ENCODE peak calls at places on chromosome 10, in ten cellular contexts. One of them, this sample, is unnamed.
A peak's percentile ranks its signal among the peaks of the same experiment; 100 is the strongest.

GRCh38 chr10:51171946-51172345 is 97.7 kb downstream of the PRKG1 start:
- DNase-seq in lower lobe of right lung: no peak
- DNase-seq in tibial nerve: no peak
- DNase-seq in colonic mucosa: no peak
- DNase-seq in Peyer's patch: no peak
- DNase-seq in osteoblast: no peak
- DNase-seq in PC-3: peak; percentile 85
- DNase-seq in CD8-positive, alpha-beta memory T cell: no peak
- DNase-seq in ascending aorta: no peak
- DNase-seq in foreskin keratinocyte: no peak
- DNase-seq in this sample: no peak

GRCh38 chr10:57874810-57875209 is 392.9 kb downstream of the IPMK start:
- DNase-seq in tibial nerve: no peak
- DNase-seq in colonic mucosa: no peak
- DNase-seq in PC-3: no peak
- DNase-seq in lower lobe of right lung: no peak
- DNase-seq in foreskin keratinocyte: no peak
- DNase-seq in ascending aorta: no peak
- DNase-seq in CD8-positive, alpha-beta memory T cell: no peak
- DNase-seq in Peyer's patch: no peak
- DNase-seq in osteoblast: no peak
- DNase-seq in this sample: no peak

GRCh38 chr10:108036298-108036697 is 871.8 kb upstream of the SORCS1 start:
- DNase-seq in foreskin keratinocyte: no peak
- DNase-seq in PC-3: no peak
- DNase-seq in colonic mucosa: no peak
- DNase-seq in osteoblast: no peak
- DNase-seq in tibial nerve: no peak
- DNase-seq in ascending aorta: no peak
- DNase-seq in Peyer's patch: no peak
- DNase-seq in lower lobe of right lung: no peak
- DNase-seq in CD8-positive, alpha-beta memory T cell: no peak
- DNase-seq in this sample: no peak

GRCh38 chr10:59283456-59284082 is 78.8 kb downstream of the FAM13C start:
- DNase-seq in ascending aorta: no peak
- DNase-seq in lower lobe of right lung: no peak
- DNase-seq in CD8-positive, alpha-beta memory T cell: no peak
- DNase-seq in tibial nerve: no peak
- DNase-seq in colonic mucosa: no peak
- DNase-seq in osteoblast: no peak
- DNase-seq in PC-3: peak; percentile 46
- DNase-seq in foreskin keratinocyte: peak; percentile 84
- DNase-seq in Peyer's patch: no peak
- DNase-seq in this sample: no peak

GRCh38 chr10:12614390-12615003 is 265.1 kb downstream of the CAMK1D start:
- DNase-seq in tibial nerve: no peak
- DNase-seq in colonic mucosa: no peak
- DNase-seq in ascending aorta: no peak
- DNase-seq in lower lobe of right lung: no peak
- DNase-seq in CD8-positive, alpha-beta memory T cell: no peak
- DNase-seq in foreskin keratinocyte: no peak
- DNase-seq in PC-3: no peak
- DNase-seq in Peyer's patch: no peak
- DNase-seq in osteoblast: no peak
- DNase-seq in this sample: no peak

GRCh38 chr10:1057106-1057657 is 997 bp downstream of the WDR37 start:
- DNase-seq in tibial nerve: no peak
- DNase-seq in colonic mucosa: no peak
- DNase-seq in lower lobe of right lung: no peak
- DNase-seq in foreskin keratinocyte: no peak
- DNase-seq in CD8-positive, alpha-beta memory T cell: no peak
- DNase-seq in Peyer's patch: no peak
- DNase-seq in ascending aorta: no peak
- DNase-seq in PC-3: no peak
- DNase-seq in osteoblast: no peak
- DNase-seq in this sample: no peak

GRCh38 chr10:113305871-113306270 is 247.0 kb upstream of the HABP2 start:
- DNase-seq in colonic mucosa: no peak
- DNase-seq in Peyer's patch: no peak
- DNase-seq in lower lobe of right lung: no peak
- DNase-seq in foreskin keratinocyte: peak; percentile 6
- DNase-seq in tibial nerve: no peak
- DNase-seq in CD8-positive, alpha-beta memory T cell: no peak
- DNase-seq in PC-3: no peak
- DNase-seq in osteoblast: no peak
- DNase-seq in ascending aorta: no peak
- DNase-seq in this sample: no peak

GRCh38 chr10:12949248-12949647 is 52.3 kb downstream of the CCDC3 start:
- DNase-seq in CD8-positive, alpha-beta memory T cell: no peak
- DNase-seq in foreskin keratinocyte: no peak
- DNase-seq in colonic mucosa: no peak
- DNase-seq in ascending aorta: no peak
- DNase-seq in tibial nerve: no peak
- DNase-seq in osteoblast: no peak
- DNase-seq in Peyer's patch: no peak
- DNase-seq in lower lobe of right lung: no peak
- DNase-seq in PC-3: no peak
- DNase-seq in this sample: no peak

DNA sequence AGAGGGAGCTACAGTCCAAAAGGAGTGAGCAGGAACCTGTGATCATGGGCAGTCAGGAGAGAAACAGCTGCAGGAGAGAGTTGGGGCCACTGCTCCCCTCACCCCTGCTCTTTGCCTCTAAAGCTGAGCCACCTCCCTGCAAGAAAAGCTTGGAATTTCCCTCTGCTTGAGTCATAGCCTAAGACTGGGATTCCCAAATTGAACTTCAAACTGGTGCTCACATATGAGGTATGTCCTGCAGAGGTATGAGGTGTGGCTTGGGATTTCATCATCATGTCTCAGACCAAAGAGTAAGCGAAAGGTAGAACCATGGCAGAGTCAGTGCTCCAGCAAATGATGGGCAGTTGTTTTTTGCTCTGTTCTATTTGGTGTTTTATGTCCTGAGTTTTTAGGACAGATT is 237.1 kb upstream of the NRP1 start:
- DNase-seq in foreskin keratinocyte: peak; percentile 94
- DNase-seq in osteoblast: no peak
- DNase-seq in colonic mucosa: no peak
- DNase-seq in tibial nerve: no peak
- DNase-seq in lower lobe of right lung: no peak
- DNase-seq in PC-3: peak; percentile 86
- DNase-seq in CD8-positive, alpha-beta memory T cell: no peak
- DNase-seq in Peyer's patch: no peak
- DNase-seq in ascending aorta: no peak
- DNase-seq in this sample: no peak
- H3K4me1 ChIP-seq in foreskin keratinocyte: peaks cover 10% of the 10 kb centered on the region
- H3K4me1 ChIP-seq in osteoblast: no peaks in the 10 kb centered on the region
- H3K4me1 ChIP-seq in colonic mucosa: no peaks in the 10 kb centered on the region
- H3K4me1 ChIP-seq in tibial nerve: no peaks in the 10 kb centered on the region
- H3K4me1 ChIP-seq in lower lobe of right lung: no peaks in the 10 kb centered on the region
- H3K4me1 ChIP-seq in PC-3: peaks cover 8% of the 10 kb centered on the region
- H3K4me1 ChIP-seq in CD8-positive, alpha-beta memory T cell: no peaks in the 10 kb centered on the region
- H3K4me1 ChIP-seq in Peyer's patch: no peaks in the 10 kb centered on the region
- H3K4me1 ChIP-seq in ascending aorta: no peaks in the 10 kb centered on the region
- H3K4me1 ChIP-seq in this sample: no peaks in the 10 kb centered on the region

GRCh38 chr10:32939296-32940111 is 18.5 kb downstream of the ITGB1 start:
- DNase-seq in foreskin keratinocyte: no peak
- DNase-seq in tibial nerve: no peak
- DNase-seq in lower lobe of right lung: no peak
- DNase-seq in Peyer's patch: no peak
- DNase-seq in osteoblast: no peak
- DNase-seq in ascending aorta: no peak
- DNase-seq in colonic mucosa: no peak
- DNase-seq in CD8-positive, alpha-beta memory T cell: no peak
- DNase-seq in PC-3: peak; percentile 93
- DNase-seq in this sample: no peak

GRCh38 chr10:32941357-32941756 is 16.7 kb downstream of the ITGB1 start:
- DNase-seq in ascending aorta: no peak
- DNase-seq in osteoblast: no peak
- DNase-seq in lower lobe of right lung: no peak
- DNase-seq in tibial nerve: no peak
- DNase-seq in colonic mucosa: no peak
- DNase-seq in CD8-positive, alpha-beta memory T cell: no peak
- DNase-seq in Peyer's patch: no peak
- DNase-seq in foreskin keratinocyte: no peak
- DNase-seq in PC-3: no peak
- DNase-seq in this sample: no peak

GRCh38 chr10:32942081-32942480 is 15.9 kb downstream of the ITGB1 start:
- DNase-seq in lower lobe of right lung: no peak
- DNase-seq in ascending aorta: no peak
- DNase-seq in colonic mucosa: no peak
- DNase-seq in Peyer's patch: no peak
- DNase-seq in PC-3: no peak
- DNase-seq in osteoblast: peak; percentile 45
- DNase-seq in CD8-positive, alpha-beta memory T cell: no peak
- DNase-seq in foreskin keratinocyte: no peak
- DNase-seq in tibial nerve: no peak
- DNase-seq in this sample: no peak

GRCh38 chr10:32938554-32939061 is 19.4 kb downstream of the ITGB1 start:
- DNase-seq in PC-3: no peak
- DNase-seq in lower lobe of right lung: no peak
- DNase-seq in osteoblast: peak; percentile 56
- DNase-seq in CD8-positive, alpha-beta memory T cell: no peak
- DNase-seq in Peyer's patch: no peak
- DNase-seq in tibial nerve: no peak
- DNase-seq in ascending aorta: no peak
- DNase-seq in foreskin keratinocyte: no peak
- DNase-seq in colonic mucosa: peak; percentile 60
- DNase-seq in this sample: no peak

DNA sequence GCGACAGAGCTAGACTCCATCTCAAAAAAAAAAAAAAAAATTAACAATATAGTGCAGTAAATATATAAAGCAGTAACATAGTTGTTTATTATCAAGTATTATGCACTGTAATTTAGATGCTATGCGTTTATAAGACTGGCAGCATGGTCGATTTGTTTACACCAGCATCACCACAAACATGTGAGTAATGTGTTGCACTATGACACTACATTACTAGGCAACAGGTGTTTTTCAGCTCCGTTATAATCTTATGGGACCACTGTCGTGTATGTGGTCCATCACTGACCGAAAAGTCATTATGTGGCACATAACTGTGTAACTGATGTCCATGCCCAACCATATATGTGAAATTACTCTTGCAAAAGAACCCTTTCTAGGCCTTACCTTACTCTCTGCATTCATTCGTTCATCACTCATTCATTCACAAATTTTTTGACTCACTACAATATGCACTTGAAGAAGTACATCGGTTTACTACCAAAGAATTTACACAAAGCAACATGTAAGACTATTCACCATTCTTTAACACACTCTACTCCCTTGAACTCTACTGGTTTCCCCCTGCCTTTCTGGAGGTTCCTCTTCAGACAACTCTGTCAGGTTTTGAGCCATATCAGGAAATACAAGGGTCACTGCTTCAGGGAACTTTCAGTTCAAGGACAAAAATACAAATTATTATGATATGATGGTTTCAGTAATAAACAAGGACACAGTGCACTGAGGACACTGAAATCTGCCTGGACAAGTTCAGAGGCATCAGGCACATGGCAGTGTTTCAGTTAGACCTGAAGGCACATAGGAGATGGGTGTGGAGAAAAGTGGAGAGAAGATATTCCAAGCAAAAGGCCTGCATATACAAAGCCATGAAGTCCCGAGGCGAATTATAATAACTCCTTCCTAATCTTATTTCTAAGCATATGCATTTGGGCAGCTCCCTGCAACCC is 17.4 kb downstream of the ITGB1 start:
- DNase-seq in colonic mucosa: no peak
- DNase-seq in lower lobe of right lung: no peak
- DNase-seq in osteoblast: peak; percentile 55
- DNase-seq in CD8-positive, alpha-beta memory T cell: no peak
- DNase-seq in tibial nerve: no peak
- DNase-seq in PC-3: no peak
- DNase-seq in ascending aorta: no peak
- DNase-seq in foreskin keratinocyte: no peak
- DNase-seq in Peyer's patch: no peak
- DNase-seq in this sample: no peak
- H3K4me1 ChIP-seq in colonic mucosa: peaks cover 9% of the 10 kb centered on the region
- H3K4me1 ChIP-seq in lower lobe of right lung: peaks cover 83% of the 10 kb centered on the region
- H3K4me1 ChIP-seq in osteoblast: peaks cover 69% of the 10 kb centered on the region
- H3K4me1 ChIP-seq in CD8-positive, alpha-beta memory T cell: peaks cover 38% of the 10 kb centered on the region
- H3K4me1 ChIP-seq in tibial nerve: peaks cover 46% of the 10 kb centered on the region
- H3K4me1 ChIP-seq in PC-3: peaks cover 51% of the 10 kb centered on the region
- H3K4me1 ChIP-seq in ascending aorta: peaks cover 24% of the 10 kb centered on the region
- H3K4me1 ChIP-seq in foreskin keratinocyte: peaks cover 76% of the 10 kb centered on the region
- H3K4me1 ChIP-seq in Peyer's patch: peaks cover 3% of the 10 kb centered on the region
- H3K4me1 ChIP-seq in this sample: peaks cover 92% of the 10 kb centered on the region

DNA sequence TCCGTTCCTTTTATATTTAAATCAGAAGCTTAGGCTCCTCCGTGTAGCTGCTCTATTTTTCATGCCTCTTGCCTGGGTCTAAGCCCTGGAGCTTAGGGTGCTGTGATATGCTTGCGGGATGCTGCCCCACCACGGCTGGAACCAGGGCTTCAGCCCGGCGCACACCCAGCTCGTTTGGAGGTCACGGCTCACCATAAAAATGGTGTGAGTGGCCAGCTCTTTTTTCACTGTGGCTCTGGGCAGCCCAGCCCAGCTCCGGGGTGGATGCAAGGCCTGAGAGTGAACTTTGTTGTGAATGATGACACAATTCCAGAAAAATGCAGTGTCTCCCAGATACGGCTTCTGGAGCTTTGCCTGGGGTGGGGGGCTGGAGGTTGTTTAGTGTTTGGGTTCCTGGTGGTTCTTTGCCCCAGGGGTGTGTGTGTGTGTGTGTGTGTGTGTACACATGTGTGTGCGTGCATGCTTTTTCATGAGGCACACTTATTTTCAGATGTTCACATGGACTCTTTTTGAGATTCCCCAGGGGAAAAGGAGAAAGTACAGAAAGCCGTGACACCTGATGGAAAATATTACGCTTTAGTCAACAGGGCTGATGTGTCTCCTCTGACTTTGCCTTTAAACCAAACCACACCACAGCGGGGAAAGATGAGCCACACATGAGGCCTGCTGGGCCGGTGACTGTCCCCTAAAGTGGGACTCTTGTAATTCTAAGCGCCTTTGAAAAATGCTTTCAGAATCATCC is 46.2 kb downstream of the GRK5 start:
- DNase-seq in ascending aorta: peak; percentile 90
- DNase-seq in tibial nerve: peak; percentile 77
- DNase-seq in colonic mucosa: peak; percentile 40
- DNase-seq in Peyer's patch: peak; percentile 61
- DNase-seq in lower lobe of right lung: no peak
- DNase-seq in CD8-positive, alpha-beta memory T cell: no peak
- DNase-seq in osteoblast: peak; percentile 97
- DNase-seq in foreskin keratinocyte: peak; percentile 80
- DNase-seq in PC-3: peak; percentile 87
- DNase-seq in this sample: no peak
- H3K4me1 ChIP-seq in ascending aorta: peaks cover 27% of the 10 kb centered on the region
- H3K4me1 ChIP-seq in tibial nerve: peaks cover 67% of the 10 kb centered on the region
- H3K4me1 ChIP-seq in colonic mucosa: no peaks in the 10 kb centered on the region
- H3K4me1 ChIP-seq in Peyer's patch: no peaks in the 10 kb centered on the region
- H3K4me1 ChIP-seq in lower lobe of right lung: peaks cover 68% of the 10 kb centered on the region
- H3K4me1 ChIP-seq in CD8-positive, alpha-beta memory T cell: no peaks in the 10 kb centered on the region
- H3K4me1 ChIP-seq in osteoblast: peaks cover 39% of the 10 kb centered on the region
- H3K4me1 ChIP-seq in foreskin keratinocyte: peaks cover 17% of the 10 kb centered on the region
- H3K4me1 ChIP-seq in PC-3: peaks cover 51% of the 10 kb centered on the region
- H3K4me1 ChIP-seq in this sample: no peaks in the 10 kb centered on the region

DNA sequence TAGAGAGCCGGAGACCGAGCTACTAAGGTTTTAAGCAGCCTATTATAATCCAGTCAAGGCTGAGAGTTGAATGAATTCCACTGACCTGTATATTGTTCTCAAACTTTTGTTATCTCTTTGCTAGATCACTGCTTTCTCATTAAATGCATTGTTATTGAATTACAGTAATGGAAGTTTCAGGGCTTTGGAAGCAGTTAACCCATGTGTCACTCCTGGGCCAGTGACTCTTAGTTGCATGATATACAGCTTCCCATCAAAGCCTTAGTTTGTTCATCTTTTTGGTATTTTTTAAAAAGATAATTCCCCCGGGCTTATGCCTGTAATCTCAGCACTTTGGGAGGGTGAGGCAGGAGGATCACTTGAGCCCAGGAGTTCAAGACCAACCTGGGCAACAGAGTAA is 55.4 kb upstream of the KIAA1217 start:
- DNase-seq in tibial nerve: no peak
- DNase-seq in lower lobe of right lung: no peak
- DNase-seq in Peyer's patch: no peak
- DNase-seq in colonic mucosa: no peak
- DNase-seq in osteoblast: no peak
- DNase-seq in CD8-positive, alpha-beta memory T cell: no peak
- DNase-seq in ascending aorta: no peak
- DNase-seq in PC-3: no peak
- DNase-seq in foreskin keratinocyte: peak; percentile 16
- DNase-seq in this sample: no peak
- H3K4me1 ChIP-seq in tibial nerve: no peaks in the 10 kb centered on the region
- H3K4me1 ChIP-seq in lower lobe of right lung: no peaks in the 10 kb centered on the region
- H3K4me1 ChIP-seq in Peyer's patch: no peaks in the 10 kb centered on the region
- H3K4me1 ChIP-seq in colonic mucosa: no peaks in the 10 kb centered on the region
- H3K4me1 ChIP-seq in osteoblast: no peaks in the 10 kb centered on the region
- H3K4me1 ChIP-seq in CD8-positive, alpha-beta memory T cell: no peaks in the 10 kb centered on the region
- H3K4me1 ChIP-seq in ascending aorta: no peaks in the 10 kb centered on the region
- H3K4me1 ChIP-seq in PC-3: no peaks in the 10 kb centered on the region
- H3K4me1 ChIP-seq in foreskin keratinocyte: no peaks in the 10 kb centered on the region
- H3K4me1 ChIP-seq in this sample: no peaks in the 10 kb centered on the region